ENCODE peak calls at places on chromosomes 4 and X, in four cellular contexts. C, D, G and H are unnamed samples.

GRCh38 chr4:110197421-110198398 is 705 bp downstream of the ELOVL6 start:
- DNase-seq in C (no peak), D (peak; percentile 84), G (peak; percentile 39), H (peak; percentile 69)

GRCh38 chrX:119343856-119344255 is 55.3 kb upstream of the SLC25A43 start:
- DNase-seq in C (no peak), D (no peak), G (no peak), H (peak; percentile 62)

GRCh38 chr4:92307886-92308285 is 4.1 kb downstream of the GRID2 start:
- DNase-seq in C (no peak), D (no peak), G (no peak), H (no peak)

GRCh38 chr4:115159141-115159540 is 45.7 kb upstream of the NDST4 start:
- DNase-seq in C (no peak), D (no peak), G (no peak), H (no peak)

GRCh38 chr4:10381146-10381545 is 76.1 kb downstream of the ZNF518B start:
- DNase-seq in C (no peak), D (no peak), G (no peak), H (no peak)

GRCh38 chr4:185786422-185786821 is 25.6 kb downstream of the SORBS2 start:
- DNase-seq in C (no peak), D (no peak), G (no peak), H (no peak)

GRCh38 chr4:61995717-61996337 is 795.7 kb downstream of the ADGRL3 start:
- DNase-seq in C (no peak), D (no peak), G (no peak), H (no peak)

GRCh38 chr4:123833156-123833555 is 436.6 kb downstream of the SPRY1 start:
- DNase-seq in C (no peak), D (no peak), G (peak; percentile 91), H (no peak)

GRCh38 chr4:28787947-28788346 is 1927.3 kb downstream of the STIM2 start:
- DNase-seq in C (no peak), D (no peak), G (no peak), H (no peak)

GRCh38 chrX:38860106-38861013 is 59.1 kb downstream of the MID1IP1 start:
- DNase-seq in C (no peak), D (no peak), G (no peak), H (no peak)

GRCh38 chr4:165803005-165803404 is 70.0 kb upstream of the TLL1 start:
- DNase-seq in C (no peak), D (no peak), G (no peak), H (no peak)

GRCh38 chr4:20283039-20283438 is 31.3 kb downstream of the SLIT2 start:
- DNase-seq in C (no peak), D (peak; percentile 90), G (no peak), H (no peak)

GRCh38 chrX:74383611-74384010 is 37.7 kb upstream of the SLC16A2 start:
- DNase-seq in C (peak; percentile 13), D (peak; percentile 72), G (peak; percentile 59), H (peak; percentile 18)

GRCh38 chr4:85081196-85081595 is 114.7 kb upstream of the WDFY3 start:
- DNase-seq in C (no peak), D (no peak), G (no peak), H (no peak)

GRCh38 chr4:85086721-85087120 is 120.2 kb upstream of the WDFY3 start:
- DNase-seq in C (no peak), D (peak; percentile 41), G (no peak), H (no peak)

DNA sequence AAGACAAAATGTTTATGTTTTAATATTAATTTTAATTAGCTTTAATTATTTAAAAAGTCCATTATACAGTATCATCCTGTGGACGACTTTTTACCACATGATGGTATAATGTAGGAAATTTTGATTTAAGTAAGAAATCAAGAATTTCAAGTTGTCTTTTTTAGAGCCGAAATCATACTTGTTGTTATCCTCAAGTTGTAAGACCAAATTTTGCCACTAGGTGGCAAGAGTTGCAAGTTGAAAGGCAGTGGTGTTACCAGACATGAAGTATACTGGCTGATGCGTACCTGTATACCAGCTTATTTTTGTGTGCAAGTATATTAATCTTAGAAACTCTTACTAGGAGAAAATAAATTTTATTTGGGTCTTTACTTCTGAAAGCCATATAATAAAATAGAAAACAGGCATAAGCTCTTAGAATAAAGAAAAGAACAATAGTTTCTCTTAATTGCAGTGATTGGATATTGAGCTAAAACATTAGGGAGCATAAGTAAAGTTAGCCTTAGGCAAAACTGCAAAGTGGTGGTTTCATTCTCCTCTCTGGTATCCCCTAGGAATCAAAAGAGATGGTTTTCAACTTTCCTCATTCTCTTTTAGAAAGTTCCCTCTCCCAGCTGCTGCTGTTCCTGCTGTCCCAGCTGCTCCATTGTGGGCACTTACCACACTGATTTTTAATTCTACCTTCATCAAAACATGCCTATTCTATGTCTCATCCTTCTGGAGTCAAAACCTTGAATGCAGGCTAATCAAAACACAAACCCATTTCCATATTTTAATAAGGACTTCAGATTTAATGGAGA is 118.1 kb upstream of the WDFY3 start:
- DNase-seq in C (peak; percentile 75), D (no peak), G (peak; percentile 75), H (peak; percentile 44)
- H3K4me3 ChIP-seq in C (no peak overlapping the region), D (no peak overlapping the region), G (no peak overlapping the region), H (no peak overlapping the region)

DNA sequence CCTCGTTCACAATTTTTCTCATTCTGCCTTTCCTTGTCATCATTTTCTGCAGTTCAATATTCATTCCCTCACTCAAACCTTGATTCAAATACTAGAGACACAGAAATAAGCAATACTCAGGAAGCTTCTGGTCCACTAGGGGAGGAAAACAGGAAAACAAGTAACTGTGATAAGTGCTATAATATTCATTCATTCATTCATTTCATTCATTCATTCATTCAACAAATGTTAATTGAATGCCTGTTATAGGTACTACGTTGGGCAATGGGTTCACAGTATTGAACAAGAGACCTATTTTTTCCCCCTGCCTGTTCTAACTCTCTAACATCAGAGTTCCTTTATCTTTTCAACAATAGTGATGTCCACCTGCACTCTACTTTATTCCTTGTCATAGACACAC is 104.0 kb downstream of the HDAC8 start:
- DNase-seq in C (no peak), D (no peak), G (no peak), H (no peak)
- H3K27me3 ChIP-seq in C (no peaks in the 10 kb centered on the region), D (no peaks in the 10 kb centered on the region), G (peaks cover 2% of the 10 kb centered on the region), H (no peaks in the 10 kb centered on the region)

DNA sequence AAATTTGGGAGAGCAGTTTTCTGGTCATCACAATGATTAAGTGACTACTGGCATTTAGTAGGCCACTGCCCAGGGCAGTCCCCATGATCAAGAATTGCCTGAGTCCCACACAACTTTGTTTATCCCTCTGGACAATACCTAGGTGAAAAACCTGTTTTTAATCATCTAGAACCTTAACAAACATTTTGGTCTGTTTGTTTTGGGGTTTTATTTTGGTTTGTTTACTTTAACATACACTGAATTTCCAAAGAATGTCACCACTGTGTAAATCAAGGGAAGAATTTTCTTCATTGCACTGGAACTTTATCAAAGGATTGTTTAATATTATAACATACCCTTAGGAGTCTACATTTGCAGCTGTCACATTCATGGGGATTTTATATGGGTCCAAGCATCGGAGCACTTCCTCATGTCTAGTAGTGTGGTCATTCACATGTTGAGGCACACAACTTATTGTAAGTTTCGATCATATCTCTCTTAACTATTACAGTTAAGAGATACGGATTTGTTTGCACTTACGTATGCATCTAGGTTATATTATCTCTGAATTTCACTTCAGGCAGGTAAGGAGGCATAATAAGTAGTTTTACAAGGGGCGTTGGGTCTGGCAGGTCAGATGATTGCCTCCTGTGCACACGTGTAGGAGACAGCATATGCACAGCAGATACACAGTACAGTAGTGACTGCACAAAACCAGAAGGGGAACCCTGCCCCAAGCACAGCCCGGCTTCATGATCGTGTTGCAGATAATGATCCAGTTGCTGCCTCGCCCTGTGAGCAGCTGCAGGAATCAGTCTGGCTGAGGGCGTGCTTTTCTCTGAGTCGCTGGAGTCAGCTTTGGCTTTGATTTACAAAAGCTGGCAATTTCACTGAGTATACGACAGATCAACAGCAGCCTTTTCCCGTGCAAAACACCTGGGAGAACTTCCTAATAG is 302.8 kb upstream of the GATB start:
- DNase-seq in C (no peak), D (no peak), G (no peak), H (peak; percentile 54)
- H3K9ac ChIP-seq in C (no peak overlapping the region), D (no peak overlapping the region), G (no peak overlapping the region), H (no peak overlapping the region)

GRCh38 chr4:26275261-26275660 is 45.6 kb upstream of the RBPJ start:
- DNase-seq in C (no peak), D (no peak), G (no peak), H (no peak)
- H3K4me3 ChIP-seq in C (no peak overlapping the region), D (no peak overlapping the region), G (no peak overlapping the region), H (no peak overlapping the region)

GRCh38 chrX:135490979-135491514 is 29.4 kb upstream of the INTS6L start:
- DNase-seq in C (no peak), D (no peak), G (no peak), H (no peak)
- H3K27me3 ChIP-seq in C (no peaks in the 10 kb centered on the region), D (no peaks in the 10 kb centered on the region), G (no peaks in the 10 kb centered on the region), H (no peaks in the 10 kb centered on the region)